ENCODE peak calls at places on chromosomes 5 and 9, in five cellular contexts. One of them, this sample, is unnamed.

GRCh38 chr5:134846641-134846960 is 833 bp downstream of the C5orf24 start:
- DNase-seq in activated CD4-positive, alpha-beta T cell treated with anti-CD3 and anti-CD28 coated beads, Interleukin-2, amount 10 ng/mL, durations not matched to agents 7 days and 5 days: peak
- DNase-seq in NCI-H82: peak
- DNase-seq in MM.1S: peak
- DNase-seq in trophoblast cell: no peak
- DNase-seq in this sample: peak

GRCh38 chr5:141522301-141522700 is 33.4 kb downstream of the PCDHGC5 start:
- DNase-seq in NCI-H82: no peak
- DNase-seq in activated CD4-positive, alpha-beta T cell treated with anti-CD3 and anti-CD28 coated beads, Interleukin-2, amount 10 ng/mL, durations not matched to agents 7 days and 5 days: no peak
- DNase-seq in trophoblast cell: no peak
- DNase-seq in MM.1S: no peak
- DNase-seq in this sample: no peak

GRCh38 chr5:120137582-120137981 is 326.5 kb upstream of the PRR16 start:
- DNase-seq in trophoblast cell: no peak
- DNase-seq in MM.1S: no peak
- DNase-seq in NCI-H82: no peak
- DNase-seq in activated CD4-positive, alpha-beta T cell treated with anti-CD3 and anti-CD28 coated beads, Interleukin-2, amount 10 ng/mL, durations not matched to agents 7 days and 5 days: no peak
- DNase-seq in this sample: no peak

GRCh38 chr9:131755541-131756198 is 15.8 kb upstream of the RAPGEF1 start:
- DNase-seq in trophoblast cell: peak
- DNase-seq in activated CD4-positive, alpha-beta T cell treated with anti-CD3 and anti-CD28 coated beads, Interleukin-2, amount 10 ng/mL, durations not matched to agents 7 days and 5 days: peak
- DNase-seq in NCI-H82: peak
- DNase-seq in MM.1S: peak
- DNase-seq in this sample: peak

GRCh38 chr9:137449931-137450537 is 8.9 kb upstream of the ENTPD8 start:
- DNase-seq in MM.1S: no peak
- DNase-seq in activated CD4-positive, alpha-beta T cell treated with anti-CD3 and anti-CD28 coated beads, Interleukin-2, amount 10 ng/mL, durations not matched to agents 7 days and 5 days: peak
- DNase-seq in trophoblast cell: no peak
- DNase-seq in NCI-H82: no peak
- DNase-seq in this sample: no peak

GRCh38 chr5:158755971-158756370 is 343.7 kb downstream of the EBF1 start:
- DNase-seq in NCI-H82: no peak
- DNase-seq in activated CD4-positive, alpha-beta T cell treated with anti-CD3 and anti-CD28 coated beads, Interleukin-2, amount 10 ng/mL, durations not matched to agents 7 days and 5 days: no peak
- DNase-seq in trophoblast cell: no peak
- DNase-seq in MM.1S: no peak
- DNase-seq in this sample: no peak

GRCh38 chr5:141914154-141914743 is 9.4 kb upstream of the DELE1 start:
- DNase-seq in NCI-H82: peak
- DNase-seq in trophoblast cell: peak
- DNase-seq in activated CD4-positive, alpha-beta T cell treated with anti-CD3 and anti-CD28 coated beads, Interleukin-2, amount 10 ng/mL, durations not matched to agents 7 days and 5 days: no peak
- DNase-seq in MM.1S: peak
- DNase-seq in this sample: no peak

GRCh38 chr5:173926359-173926758 is 38.2 kb downstream of the CPEB4 start:
- DNase-seq in trophoblast cell: no peak
- DNase-seq in activated CD4-positive, alpha-beta T cell treated with anti-CD3 and anti-CD28 coated beads, Interleukin-2, amount 10 ng/mL, durations not matched to agents 7 days and 5 days: no peak
- DNase-seq in MM.1S: no peak
- DNase-seq in NCI-H82: no peak
- DNase-seq in this sample: no peak

GRCh38 chr9:126874546-126875314 is 14.3 kb downstream of the ZBTB34 start:
- DNase-seq in NCI-H82: no peak
- DNase-seq in activated CD4-positive, alpha-beta T cell treated with anti-CD3 and anti-CD28 coated beads, Interleukin-2, amount 10 ng/mL, durations not matched to agents 7 days and 5 days: no peak
- DNase-seq in MM.1S: no peak
- DNase-seq in trophoblast cell: peak
- DNase-seq in this sample: no peak

GRCh38 chr9:74555625-74556024 is 58.5 kb downstream of the RORB start:
- DNase-seq in MM.1S: no peak
- DNase-seq in trophoblast cell: no peak
- DNase-seq in NCI-H82: no peak
- DNase-seq in activated CD4-positive, alpha-beta T cell treated with anti-CD3 and anti-CD28 coated beads, Interleukin-2, amount 10 ng/mL, durations not matched to agents 7 days and 5 days: no peak
- DNase-seq in this sample: no peak

GRCh38 chr5:178993955-178994579 is 1.1 kb downstream of the GRM6 start:
- DNase-seq in MM.1S: no peak
- DNase-seq in NCI-H82: no peak
- DNase-seq in trophoblast cell: no peak
- DNase-seq in activated CD4-positive, alpha-beta T cell treated with anti-CD3 and anti-CD28 coated beads, Interleukin-2, amount 10 ng/mL, durations not matched to agents 7 days and 5 days: no peak
- DNase-seq in this sample: no peak

GRCh38 chr5:39076757-39077475 is 2.7 kb upstream of the RICTOR start:
- DNase-seq in trophoblast cell: peak
- DNase-seq in NCI-H82: no peak
- DNase-seq in activated CD4-positive, alpha-beta T cell treated with anti-CD3 and anti-CD28 coated beads, Interleukin-2, amount 10 ng/mL, durations not matched to agents 7 days and 5 days: no peak
- DNase-seq in MM.1S: peak
- DNase-seq in this sample: no peak

GRCh38 chr5:126961702-126962101 is 68.7 kb downstream of the MARCHF3 start:
- DNase-seq in trophoblast cell: peak
- DNase-seq in NCI-H82: no peak
- DNase-seq in MM.1S: peak
- DNase-seq in activated CD4-positive, alpha-beta T cell treated with anti-CD3 and anti-CD28 coated beads, Interleukin-2, amount 10 ng/mL, durations not matched to agents 7 days and 5 days: no peak
- DNase-seq in this sample: no peak

GRCh38 chr5:93782978-93783377 is 41.6 kb upstream of the POU5F2 start:
- DNase-seq in trophoblast cell: no peak
- DNase-seq in MM.1S: no peak
- DNase-seq in NCI-H82: no peak
- DNase-seq in activated CD4-positive, alpha-beta T cell treated with anti-CD3 and anti-CD28 coated beads, Interleukin-2, amount 10 ng/mL, durations not matched to agents 7 days and 5 days: no peak
- DNase-seq in this sample: no peak

GRCh38 chr9:133526721-133527321 is 2.1 kb upstream of the MYMK start:
- DNase-seq in trophoblast cell: no peak
- DNase-seq in NCI-H82: peak
- DNase-seq in MM.1S: no peak
- DNase-seq in activated CD4-positive, alpha-beta T cell treated with anti-CD3 and anti-CD28 coated beads, Interleukin-2, amount 10 ng/mL, durations not matched to agents 7 days and 5 days: no peak
- DNase-seq in this sample: no peak

GRCh38 chr5:66744040-66744439 is 147.8 kb downstream of the MAST4 start:
- DNase-seq in NCI-H82: no peak
- DNase-seq in MM.1S: no peak
- DNase-seq in activated CD4-positive, alpha-beta T cell treated with anti-CD3 and anti-CD28 coated beads, Interleukin-2, amount 10 ng/mL, durations not matched to agents 7 days and 5 days: no peak
- DNase-seq in trophoblast cell: peak
- DNase-seq in this sample: no peak

GRCh38 chr5:178382689-178383276 is 150.2 kb upstream of the PHYKPL start:
- DNase-seq in activated CD4-positive, alpha-beta T cell treated with anti-CD3 and anti-CD28 coated beads, Interleukin-2, amount 10 ng/mL, durations not matched to agents 7 days and 5 days: no peak
- DNase-seq in NCI-H82: peak
- DNase-seq in MM.1S: no peak
- DNase-seq in trophoblast cell: no peak
- DNase-seq in this sample: no peak

This sample was measured in Jurkat, Clone E6-1.